ENCODE peak calls at places on chromosomes 13 and 19, in seven cellular contexts. Q is IMR-90, K is mesendoderm, M is neuronal stem cell, C is H1, N is H9, F is mesenchymal stem cell. E is an unnamed sample.
A peak's percentile ranks its signal among the peaks of the same experiment; 100 is the strongest.

GRCh38 chr19:293436-294110 is 2.4 kb upstream of the PLPP2 start:
- DNase-seq in M (no peak), Q (no peak), F (no peak), C (no peak), K (no peak), N (no peak), E (no peak)

GRCh38 chr19:13505761-13506549 is at the start of gene CACNA1A:
- DNase-seq in F (no peak), C (no peak), K (peak; percentile 42), Q (peak; percentile 19), N (peak; percentile 46), M (peak; percentile 56), E (no peak)

GRCh38 chr13:112251930-112252585 is 124.1 kb upstream of the SPACA7 start:
- DNase-seq in F (no peak), M (no peak), K (no peak), N (no peak), C (no peak), Q (no peak), E (no peak)

GRCh38 chr19:57709616-57710015 is 612 bp upstream of the ZNF154 start:
- DNase-seq in Q (no peak), N (peak; percentile 31), K (peak; percentile 28), F (no peak), M (no peak), C (no peak), E (no peak)

GRCh38 chr13:24356837-24357236 is 47.5 kb downstream of the C1QTNF9 start:
- DNase-seq in Q (no peak), C (no peak), M (no peak), F (no peak), K (no peak), N (no peak), E (no peak)

GRCh38 chr13:75836441-75836840 is 200.3 kb downstream of the LMO7 start:
- DNase-seq in C (no peak), M (no peak), F (no peak), K (no peak), Q (no peak), N (no peak), E (peak; percentile 14)

GRCh38 chr19:57719901-57720519 is 7.4 kb downstream of the ZNF671 start:
- DNase-seq in F (no peak), K (no peak), N (no peak), C (no peak), M (no peak), Q (no peak), E (no peak)

GRCh38 chr13:114124921-114125320 is 7.5 kb downstream of the RASA3 start:
- DNase-seq in M (no peak), Q (peak; percentile 95), C (no peak), F (peak; percentile 81), N (no peak), K (no peak), E (no peak)

GRCh38 chr19:33296473-33297060 is 5.8 kb downstream of the CEBPA start:
- DNase-seq in C (no peak), N (peak; percentile 12), K (no peak), M (no peak), F (no peak), Q (no peak), E (no peak)

GRCh38 chr19:5097959-5098623 is 129.2 kb downstream of the KDM4B start:
- DNase-seq in C (no peak), K (no peak), F (no peak), Q (no peak), N (no peak), M (no peak), E (no peak)

GRCh38 chr19:10510301-10510802 is 6.9 kb downstream of the S1PR5 start:
- DNase-seq in F (no peak), C (no peak), K (peak; percentile 46), M (peak; percentile 58), N (peak; percentile 74), Q (no peak), E (peak; percentile 92)

GRCh38 chr13:98448642-98448928 is 128.3 kb downstream of the STK24 start:
- DNase-seq in M (no peak), Q (no peak), C (no peak), F (no peak), N (no peak), K (no peak), E (no peak)

GRCh38 chr13:25971499-25972145 is 80.2 kb downstream of the SHISA2 start:
- DNase-seq in C (no peak), F (no peak), Q (no peak), N (no peak), M (no peak), K (no peak), E (no peak)

GRCh38 chr13:75480691-75481175 is 1.2 kb downstream of the TBC1D4 start:
- DNase-seq in K (peak; percentile 79), M (peak; percentile 46), F (peak; percentile 57), C (no peak), Q (peak; percentile 37), N (peak; percentile 72), E (peak; percentile 96)

GRCh38 chr13:40206241-40207109 is 460.0 kb downstream of the FOXO1 start:
- DNase-seq in C (no peak), K (no peak), F (no peak), Q (peak; percentile 7), M (no peak), N (no peak), E (no peak)

GRCh38 chr13:77429320-77430142 is 102.6 kb upstream of the MYCBP2 start:
- DNase-seq in N (no peak), C (no peak), F (no peak), M (no peak), Q (no peak), K (no peak), E (no peak)

GRCh38 chr13:113973218-113974164 is at the start of gene C13orf46:
- DNase-seq in Q (no peak), C (no peak), M (no peak), N (no peak), K (no peak), F (no peak), E (no peak)

GRCh38 chr19:269241-269640 is 22.0 kb downstream of the PLPP2 start:
- DNase-seq in Q (no peak), N (no peak), C (no peak), K (no peak), F (no peak), M (no peak), E (no peak)

GRCh38 chr13:37925878-37926473 is 56.4 kb upstream of the TRPC4 start:
- DNase-seq in K (no peak), N (no peak), F (no peak), C (no peak), M (no peak), Q (no peak), E (no peak)

GRCh38 chr19:31390721-31391120 is 41.5 kb upstream of the TSHZ3 start:
- DNase-seq in N (no peak), Q (no peak), F (no peak), C (no peak), M (no peak), K (no peak), E (no peak)
- H3K23ac ChIP-seq in N (no peak overlapping the region), Q (no peak overlapping the region), F (no peak overlapping the region), C (no peak overlapping the region), M (no peak overlapping the region), K (no peak overlapping the region), E (no peak overlapping the region)

DNA sequence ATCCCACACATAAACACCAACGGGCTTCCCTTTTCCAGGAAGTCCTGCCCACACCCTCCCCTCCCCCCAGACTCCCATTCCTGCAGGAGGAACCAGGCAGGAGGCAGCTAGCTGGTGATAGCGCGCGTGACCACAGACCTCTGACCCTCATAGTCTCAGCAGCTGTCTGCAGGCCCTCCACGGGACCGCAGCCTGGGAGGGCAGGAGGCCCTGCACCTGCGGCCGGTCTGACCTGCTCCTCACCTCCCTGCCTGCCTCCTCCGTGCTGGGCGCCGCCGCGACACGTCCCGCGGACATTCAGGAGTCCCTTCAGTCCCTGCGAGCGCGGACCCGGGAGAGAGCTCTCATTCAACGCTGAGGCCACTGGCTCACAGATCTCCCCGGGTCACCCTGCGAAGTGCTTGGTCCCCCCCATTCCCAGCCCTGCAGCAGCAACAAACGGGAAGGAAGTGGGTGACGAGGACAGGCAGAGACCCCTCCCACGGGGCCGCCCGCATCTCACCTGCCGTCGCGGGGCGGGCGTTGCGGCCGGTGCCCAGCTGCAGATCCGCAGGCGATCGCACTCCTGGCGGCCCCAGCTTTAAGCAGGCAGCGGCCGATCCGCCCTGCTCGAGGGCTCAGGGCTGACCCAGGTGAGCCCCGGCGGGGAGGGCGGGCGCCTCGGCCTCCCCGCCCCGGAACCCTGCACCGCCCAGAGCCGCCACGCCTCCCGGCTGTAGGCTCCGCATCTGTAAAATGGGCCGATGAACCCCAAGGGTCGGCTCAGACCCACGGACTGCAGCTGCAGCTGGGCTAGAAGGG is 1.1 kb upstream of the ACP5 start:
- DNase-seq in F (peak; percentile 33), Q (no peak), N (peak; percentile 56), K (peak; percentile 47), M (no peak), C (no peak), E (no peak)
- H3K23ac ChIP-seq in F (no peak overlapping the region), Q (peak overlapping the region; percentile 56), N (no peak overlapping the region), K (peak overlapping the region; percentile 66), M (peak overlapping the region; percentile 93), C (no peak overlapping the region), E (no peak overlapping the region)

DNA sequence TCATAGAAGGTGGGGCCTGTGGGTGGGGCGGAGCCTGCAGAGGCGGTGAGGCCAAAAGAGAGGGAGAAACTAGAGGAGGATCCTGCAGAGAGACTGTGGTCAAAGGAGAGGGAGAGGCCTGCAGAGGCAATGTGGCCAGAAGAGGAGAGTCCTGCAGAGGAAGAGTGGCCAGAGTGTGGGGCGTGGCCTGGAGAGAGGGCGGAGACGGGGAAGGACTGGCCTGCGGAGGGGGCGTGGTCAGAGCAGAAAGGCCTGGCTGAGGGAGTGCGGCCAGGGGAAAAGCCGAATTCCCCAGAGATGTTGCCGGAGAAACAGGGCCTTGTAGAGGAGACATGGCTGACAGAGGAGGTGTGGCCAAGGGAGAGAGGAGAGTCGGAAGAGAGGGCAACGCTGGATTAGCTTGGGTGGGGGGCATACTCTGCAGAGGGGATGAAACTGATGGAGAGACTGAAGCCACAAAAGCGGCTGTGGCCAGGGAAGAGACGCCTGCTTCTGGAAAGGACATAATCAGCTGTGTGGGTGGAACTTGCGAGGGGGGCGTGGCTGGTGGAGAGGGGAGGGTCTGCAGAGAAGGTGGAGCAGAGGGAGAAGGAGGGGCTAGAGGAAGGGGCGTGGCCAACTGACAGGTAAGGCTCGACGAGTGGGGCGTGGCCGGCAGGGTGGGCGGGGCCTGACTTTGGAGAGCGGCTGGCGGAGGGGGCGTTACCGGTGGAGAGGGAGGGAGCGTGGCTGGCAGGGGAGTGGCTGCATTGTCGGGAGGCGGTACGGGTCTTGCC is 2.5 kb downstream of the PRR36 start:
- DNase-seq in C (peak; percentile 96), N (peak; percentile 99), K (peak; percentile 97), Q (peak; percentile 85), F (peak; percentile 96), M (peak; percentile 97), E (peak; percentile 97)
- H3K23ac ChIP-seq in C (no peak overlapping the region), N (no peak overlapping the region), K (no peak overlapping the region), Q (no peak overlapping the region), F (no peak overlapping the region), M (peak overlapping the region; percentile 91), E (no peak overlapping the region)

DNA sequence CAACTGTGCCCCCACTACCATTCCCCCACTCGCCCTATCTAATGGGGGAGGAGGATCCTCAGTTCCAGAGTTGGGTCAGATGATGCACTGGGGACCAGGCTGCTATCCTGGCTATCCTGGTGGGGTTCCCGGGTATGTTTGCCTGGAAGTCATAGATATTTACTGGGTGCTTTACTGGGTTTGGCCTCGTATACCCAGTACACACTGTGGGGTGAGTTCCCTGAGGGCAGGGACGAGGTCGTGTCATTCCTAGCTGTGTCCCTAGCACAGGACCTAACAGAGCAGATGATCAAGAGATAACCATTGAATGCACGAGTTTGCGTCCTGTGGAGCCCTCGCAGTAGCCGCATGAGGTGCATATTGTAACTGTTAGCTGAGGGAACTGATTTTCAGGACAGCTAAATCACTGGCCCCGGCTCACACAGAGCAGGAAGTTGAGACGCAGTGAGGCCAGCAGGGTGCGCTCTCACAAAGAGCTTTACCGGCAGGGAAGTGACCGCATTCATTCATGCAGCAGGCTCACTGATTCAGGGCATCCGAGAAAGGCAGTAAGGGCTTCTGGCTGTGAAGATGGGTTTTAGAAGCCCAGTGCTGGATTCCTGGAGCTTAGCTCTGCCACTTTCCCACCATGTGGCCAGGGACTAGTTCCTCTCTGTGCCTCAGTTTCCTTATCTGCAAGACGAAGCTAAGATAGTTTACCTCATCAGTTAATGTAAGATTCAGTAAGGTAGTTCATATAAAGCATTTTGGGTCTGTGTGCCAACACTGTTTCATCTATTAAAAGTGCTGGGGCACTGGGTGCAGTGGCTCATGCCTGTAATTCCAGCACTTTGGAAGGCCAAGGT is 6.0 kb downstream of the RUVBL2 start:
- DNase-seq in N (peak; percentile 90), C (peak; percentile 59), Q (peak; percentile 67), F (peak; percentile 76), M (peak; percentile 65), K (peak; percentile 91), E (peak; percentile 85)
- H3K23ac ChIP-seq in N (no peak overlapping the region), C (no peak overlapping the region), Q (no peak overlapping the region), F (no peak overlapping the region), M (peak overlapping the region; percentile 8), K (no peak overlapping the region), E (no peak overlapping the region)

E was measured in trophoblast cell.